ENCODE peak calls at places on chromosomes 2 and 18, in six cellular contexts. One of them, this sample, is unnamed.

GRCh38 chr2:64423303-64423702 is 30.7 kb upstream of the LGALSL start:
- DNase-seq in kidney: no peak
- DNase-seq in BJ: no peak
- DNase-seq in dorsolateral prefrontal cortex: no peak
- DNase-seq in epithelial cell of esophagus: no peak
- DNase-seq in astrocyte of the spinal cord: no peak
- DNase-seq in this sample: no peak

GRCh38 chr2:132670961-132671781 is 1.2 kb upstream of the LYPD1 start:
- DNase-seq in kidney: no peak
- DNase-seq in BJ: peak; percentile 57
- DNase-seq in dorsolateral prefrontal cortex: no peak
- DNase-seq in epithelial cell of esophagus: peak; percentile 65
- DNase-seq in astrocyte of the spinal cord: peak; percentile 97
- DNase-seq in this sample: peak; percentile 85

GRCh38 chr2:15940661-15941482 is 522 bp downstream of the MYCN start:
- DNase-seq in kidney: no peak
- DNase-seq in BJ: no peak
- DNase-seq in dorsolateral prefrontal cortex: no peak
- DNase-seq in epithelial cell of esophagus: peak; percentile 11
- DNase-seq in astrocyte of the spinal cord: peak; percentile 5
- DNase-seq in this sample: no peak

GRCh38 chr18:38330573-38330972 is 765.0 kb upstream of the CELF4 start:
- DNase-seq in kidney: no peak
- DNase-seq in BJ: no peak
- DNase-seq in dorsolateral prefrontal cortex: no peak
- DNase-seq in epithelial cell of esophagus: no peak
- DNase-seq in astrocyte of the spinal cord: no peak
- DNase-seq in this sample: peak; percentile 24

GRCh38 chr2:151264157-151264835 is 2.6 kb upstream of the RBM43 start:
- DNase-seq in kidney: no peak
- DNase-seq in BJ: no peak
- DNase-seq in dorsolateral prefrontal cortex: no peak
- DNase-seq in epithelial cell of esophagus: no peak
- DNase-seq in astrocyte of the spinal cord: no peak
- DNase-seq in this sample: no peak

GRCh38 chr2:234388591-234388990 is 108.3 kb downstream of the ARL4C start:
- DNase-seq in kidney: no peak
- DNase-seq in BJ: no peak
- DNase-seq in dorsolateral prefrontal cortex: no peak
- DNase-seq in epithelial cell of esophagus: no peak
- DNase-seq in astrocyte of the spinal cord: no peak
- DNase-seq in this sample: no peak

GRCh38 chr18:513826-514530 is 13.5 kb upstream of the COLEC12 start:
- DNase-seq in kidney: no peak
- DNase-seq in BJ: no peak
- DNase-seq in dorsolateral prefrontal cortex: no peak
- DNase-seq in epithelial cell of esophagus: no peak
- DNase-seq in astrocyte of the spinal cord: no peak
- DNase-seq in this sample: no peak

GRCh38 chr18:79947881-79948610 is 3.4 kb downstream of the SLC66A2 start:
- DNase-seq in kidney: peak; percentile 59
- DNase-seq in BJ: no peak
- DNase-seq in dorsolateral prefrontal cortex: peak; percentile 23
- DNase-seq in epithelial cell of esophagus: no peak
- DNase-seq in astrocyte of the spinal cord: no peak
- DNase-seq in this sample: no peak

GRCh38 chr2:138415891-138416494 is 85.6 kb upstream of the SPOPL start:
- DNase-seq in kidney: no peak
- DNase-seq in BJ: no peak
- DNase-seq in dorsolateral prefrontal cortex: no peak
- DNase-seq in epithelial cell of esophagus: peak; percentile 46
- DNase-seq in astrocyte of the spinal cord: peak; percentile 25
- DNase-seq in this sample: peak; percentile 79

GRCh38 chr2:172922294-172922693 is 153.4 kb upstream of the MAP3K20 start:
- DNase-seq in kidney: no peak
- DNase-seq in BJ: no peak
- DNase-seq in dorsolateral prefrontal cortex: no peak
- DNase-seq in epithelial cell of esophagus: no peak
- DNase-seq in astrocyte of the spinal cord: no peak
- DNase-seq in this sample: no peak

GRCh38 chr2:125004091-125004800 is 979.2 kb downstream of the CNTNAP5 start:
- DNase-seq in kidney: no peak
- DNase-seq in BJ: no peak
- DNase-seq in dorsolateral prefrontal cortex: no peak
- DNase-seq in epithelial cell of esophagus: no peak
- DNase-seq in astrocyte of the spinal cord: peak; percentile 46
- DNase-seq in this sample: peak; percentile 12

GRCh38 chr2:201699384-201699783 is 940 bp upstream of the MPP4 start:
- DNase-seq in kidney: no peak
- DNase-seq in BJ: no peak
- DNase-seq in dorsolateral prefrontal cortex: no peak
- DNase-seq in epithelial cell of esophagus: no peak
- DNase-seq in astrocyte of the spinal cord: no peak
- DNase-seq in this sample: no peak

GRCh38 chr18:46097378-46097852 is 681 bp downstream of the ATP5F1A start:
- DNase-seq in kidney: no peak
- DNase-seq in BJ: no peak
- DNase-seq in dorsolateral prefrontal cortex: no peak
- DNase-seq in epithelial cell of esophagus: no peak
- DNase-seq in astrocyte of the spinal cord: no peak
- DNase-seq in this sample: no peak

GRCh38 chr18:30889582-30890301 is 152.8 kb downstream of the DSC3 start:
- DNase-seq in kidney: no peak
- DNase-seq in BJ: no peak
- DNase-seq in dorsolateral prefrontal cortex: no peak
- DNase-seq in epithelial cell of esophagus: peak; percentile 46
- DNase-seq in astrocyte of the spinal cord: peak; percentile 50
- DNase-seq in this sample: peak; percentile 45

GRCh38 chr2:14387332-14387731 is 245.2 kb upstream of the LRATD1 start:
- DNase-seq in kidney: no peak
- DNase-seq in BJ: no peak
- DNase-seq in dorsolateral prefrontal cortex: no peak
- DNase-seq in epithelial cell of esophagus: no peak
- DNase-seq in astrocyte of the spinal cord: no peak
- DNase-seq in this sample: no peak

GRCh38 chr2:135030826-135031225 is 16.4 kb downstream of the MAP3K19 start:
- DNase-seq in kidney: no peak
- DNase-seq in BJ: no peak
- DNase-seq in dorsolateral prefrontal cortex: no peak
- DNase-seq in epithelial cell of esophagus: peak; percentile 69
- DNase-seq in astrocyte of the spinal cord: peak; percentile 62
- DNase-seq in this sample: peak; percentile 45

GRCh38 chr18:59067873-59068272 is 71.8 kb upstream of the SEC11C start:
- DNase-seq in kidney: no peak
- DNase-seq in BJ: no peak
- DNase-seq in dorsolateral prefrontal cortex: no peak
- DNase-seq in epithelial cell of esophagus: peak; percentile 47
- DNase-seq in astrocyte of the spinal cord: peak; percentile 19
- DNase-seq in this sample: peak; percentile 27

GRCh38 chr2:116132833-116133232 is 1681.7 kb upstream of the DDX18 start:
- DNase-seq in kidney: no peak
- DNase-seq in BJ: no peak
- DNase-seq in dorsolateral prefrontal cortex: no peak
- DNase-seq in epithelial cell of esophagus: no peak
- DNase-seq in astrocyte of the spinal cord: no peak
- DNase-seq in this sample: no peak

GRCh38 chr2:220365023-220365422 is 737.6 kb downstream of the SLC4A3 start:
- DNase-seq in kidney: no peak
- DNase-seq in BJ: peak; percentile 26
- DNase-seq in dorsolateral prefrontal cortex: no peak
- DNase-seq in epithelial cell of esophagus: peak; percentile 97
- DNase-seq in astrocyte of the spinal cord: peak; percentile 81
- DNase-seq in this sample: peak; percentile 99

GRCh38 chr2:177708660-177709328 is 316.2 kb downstream of the AGPS start:
- DNase-seq in kidney: no peak
- DNase-seq in BJ: no peak
- DNase-seq in dorsolateral prefrontal cortex: no peak
- DNase-seq in epithelial cell of esophagus: no peak
- DNase-seq in astrocyte of the spinal cord: no peak
- DNase-seq in this sample: no peak

GRCh38 chr2:55157474-55157884 is 74.6 kb downstream of the CLHC1 start:
- DNase-seq in kidney: no peak
- DNase-seq in BJ: peak; percentile 49
- DNase-seq in dorsolateral prefrontal cortex: no peak
- DNase-seq in epithelial cell of esophagus: peak; percentile 15
- DNase-seq in astrocyte of the spinal cord: no peak
- DNase-seq in this sample: no peak

GRCh38 chr2:231709636-231709980 is 1.3 kb downstream of the PTMA start:
- DNase-seq in kidney: peak; percentile 92
- DNase-seq in BJ: no peak
- DNase-seq in dorsolateral prefrontal cortex: peak; percentile 59
- DNase-seq in epithelial cell of esophagus: peak; percentile 22
- DNase-seq in astrocyte of the spinal cord: no peak
- DNase-seq in this sample: no peak

GRCh38 chr2:219639356-219639755 is 11.9 kb downstream of the SLC4A3 start:
- DNase-seq in kidney: peak; percentile 67
- DNase-seq in BJ: no peak
- DNase-seq in dorsolateral prefrontal cortex: no peak
- DNase-seq in epithelial cell of esophagus: no peak
- DNase-seq in astrocyte of the spinal cord: no peak
- DNase-seq in this sample: no peak

GRCh38 chr2:97663626-97663961 is 250 bp downstream of the ACTR1B start:
- DNase-seq in kidney: no peak
- DNase-seq in BJ: no peak
- DNase-seq in dorsolateral prefrontal cortex: no peak
- DNase-seq in epithelial cell of esophagus: no peak
- DNase-seq in astrocyte of the spinal cord: no peak
- DNase-seq in this sample: no peak

GRCh38 chr2:97662895-97663625 is 784 bp downstream of the ACTR1B start:
- DNase-seq in kidney: peak; percentile 91
- DNase-seq in BJ: peak; percentile 63
- DNase-seq in dorsolateral prefrontal cortex: peak; percentile 52
- DNase-seq in epithelial cell of esophagus: peak; percentile 74
- DNase-seq in astrocyte of the spinal cord: peak; percentile 78
- DNase-seq in this sample: peak; percentile 81

GRCh38 chr2:97664636-97664970 is 759 bp upstream of the ACTR1B start:
- DNase-seq in kidney: no peak
- DNase-seq in BJ: no peak
- DNase-seq in dorsolateral prefrontal cortex: no peak
- DNase-seq in epithelial cell of esophagus: no peak
- DNase-seq in astrocyte of the spinal cord: no peak
- DNase-seq in this sample: no peak

GRCh38 chr2:97662386-97662894 is 1.4 kb downstream of the ACTR1B start:
- DNase-seq in kidney: no peak
- DNase-seq in BJ: no peak
- DNase-seq in dorsolateral prefrontal cortex: no peak
- DNase-seq in epithelial cell of esophagus: no peak
- DNase-seq in astrocyte of the spinal cord: no peak
- DNase-seq in this sample: no peak

GRCh38 chr2:97663962-97664635 is at the start of gene ACTR1B:
- DNase-seq in kidney: peak; percentile 99
- DNase-seq in BJ: peak; percentile 92
- DNase-seq in dorsolateral prefrontal cortex: peak; percentile 98
- DNase-seq in epithelial cell of esophagus: peak; percentile 99
- DNase-seq in astrocyte of the spinal cord: peak; percentile 99
- DNase-seq in this sample: peak; percentile 95
- TF ChIP-seq CTCF in kidney: peak; percentile 35
- TF ChIP-seq CTCF in BJ: peak; percentile 75
- TF ChIP-seq CTCF in dorsolateral prefrontal cortex: peak; percentile 55
- TF ChIP-seq CTCF in epithelial cell of esophagus: peak; percentile 62
- TF ChIP-seq CTCF in astrocyte of the spinal cord: peak; percentile 67
- TF ChIP-seq CTCF in this sample: peak; percentile 32

DNA sequence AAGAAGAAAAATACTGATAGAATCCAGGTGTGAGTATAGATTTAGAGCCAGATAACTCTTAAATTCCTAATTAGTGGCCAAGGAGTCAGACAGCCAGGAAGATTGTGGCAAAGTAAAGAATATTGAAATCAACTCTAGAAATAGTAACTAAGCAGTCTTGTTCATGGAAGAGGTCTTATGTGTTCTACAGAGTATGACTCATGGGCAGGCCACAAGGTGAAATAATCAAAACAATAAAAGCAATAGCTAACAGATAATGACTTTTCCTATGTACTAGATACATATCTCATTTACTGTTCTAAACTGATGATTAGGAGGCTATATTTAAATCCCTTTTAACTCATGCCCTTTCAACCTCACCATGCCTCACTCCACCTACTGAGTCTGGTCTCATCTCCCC is 227.4 kb upstream of the COL3A1 start:
- DNase-seq in kidney: no peak
- DNase-seq in BJ: no peak
- DNase-seq in dorsolateral prefrontal cortex: no peak
- DNase-seq in epithelial cell of esophagus: peak; percentile 28
- DNase-seq in astrocyte of the spinal cord: peak; percentile 52
- DNase-seq in this sample: peak; percentile 37
- H3K4me3 ChIP-seq in kidney: no peak overlapping the region
- H3K4me3 ChIP-seq in BJ: no peak overlapping the region
- H3K4me3 ChIP-seq in dorsolateral prefrontal cortex: no peak overlapping the region
- H3K4me3 ChIP-seq in epithelial cell of esophagus: no peak overlapping the region
- H3K4me3 ChIP-seq in astrocyte of the spinal cord: no peak overlapping the region
- H3K4me3 ChIP-seq in this sample: no peak overlapping the region

DNA sequence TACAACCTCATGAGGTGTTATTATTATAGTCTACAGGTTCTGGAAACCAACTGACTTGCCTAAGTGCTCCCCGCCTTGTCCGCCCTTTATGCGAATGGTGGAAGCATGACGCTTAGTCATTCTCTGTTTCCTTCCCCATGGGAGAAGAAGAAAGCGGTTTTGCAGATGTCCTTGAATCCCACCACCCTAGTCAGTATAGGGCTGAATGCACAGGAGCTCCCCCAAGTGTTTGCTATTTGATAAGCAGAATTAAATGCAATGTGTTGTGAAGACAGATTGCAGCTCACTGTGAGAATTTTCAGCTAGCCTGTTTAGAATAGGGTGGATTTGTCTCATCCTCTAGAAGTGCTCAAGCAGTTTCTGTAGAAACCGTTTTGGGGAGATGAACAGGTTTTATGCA is 652.0 kb downstream of the DCC start:
- DNase-seq in kidney: no peak
- DNase-seq in BJ: no peak
- DNase-seq in dorsolateral prefrontal cortex: no peak
- DNase-seq in epithelial cell of esophagus: peak; percentile 5
- DNase-seq in astrocyte of the spinal cord: no peak
- DNase-seq in this sample: no peak
- TF ChIP-seq CTCF in kidney: no peak
- TF ChIP-seq CTCF in BJ: no peak
- TF ChIP-seq CTCF in dorsolateral prefrontal cortex: no peak
- TF ChIP-seq CTCF in epithelial cell of esophagus: peak; percentile 5
- TF ChIP-seq CTCF in astrocyte of the spinal cord: peak; percentile 18
- TF ChIP-seq CTCF in this sample: peak; percentile 9

GRCh38 chr2:46074501-46074900 is 222.7 kb upstream of the EPAS1 start:
- DNase-seq in kidney: no peak
- DNase-seq in BJ: no peak
- DNase-seq in dorsolateral prefrontal cortex: no peak
- DNase-seq in epithelial cell of esophagus: no peak
- DNase-seq in astrocyte of the spinal cord: no peak
- DNase-seq in this sample: no peak
- H3K4me3 ChIP-seq in kidney: no peak overlapping the region
- H3K4me3 ChIP-seq in BJ: no peak overlapping the region
- H3K4me3 ChIP-seq in dorsolateral prefrontal cortex: no peak overlapping the region
- H3K4me3 ChIP-seq in epithelial cell of esophagus: no peak overlapping the region
- H3K4me3 ChIP-seq in astrocyte of the spinal cord: no peak overlapping the region
- H3K4me3 ChIP-seq in this sample: no peak overlapping the region

This sample was measured in bronchial epithelial cell.